ENCODE peak calls at places on chromosomes 3 and 15, in eight cellular contexts. One of them, this sample, is unnamed.

GRCh38 chr15:41825572-41826535 is 2.0 kb upstream of the JMJD7 start:
- DNase-seq in HCEC 1CT: no peak
- DNase-seq in WTC11: no peak
- DNase-seq in AG04450: no peak
- DNase-seq in KBM-7: no peak
- DNase-seq in substantia nigra: no peak
- DNase-seq in activated T-helper 1 cell treated with anti-CD3 and anti-CD28 coated beads, Interleukin-2, amount 50 U/mL, for 16 hours: no peak
- DNase-seq in brain microvascular endothelial cell: no peak
- DNase-seq in this sample: no peak

GRCh38 chr15:61155741-61156700 is 73.1 kb downstream of the RORA start:
- DNase-seq in brain microvascular endothelial cell: peak
- DNase-seq in HCEC 1CT: peak
- DNase-seq in substantia nigra: no peak
- DNase-seq in WTC11: no peak
- DNase-seq in activated T-helper 1 cell treated with anti-CD3 and anti-CD28 coated beads, Interleukin-2, amount 50 U/mL, for 16 hours: no peak
- DNase-seq in AG04450: no peak
- DNase-seq in KBM-7: peak
- DNase-seq in this sample: peak

GRCh38 chr3:135869439-135870105 is 96.0 kb upstream of the PPP2R3A start:
- DNase-seq in AG04450: no peak
- DNase-seq in activated T-helper 1 cell treated with anti-CD3 and anti-CD28 coated beads, Interleukin-2, amount 50 U/mL, for 16 hours: no peak
- DNase-seq in HCEC 1CT: peak
- DNase-seq in KBM-7: no peak
- DNase-seq in substantia nigra: no peak
- DNase-seq in WTC11: no peak
- DNase-seq in brain microvascular endothelial cell: peak
- DNase-seq in this sample: no peak

GRCh38 chr3:14525685-14526631 is 14.2 kb downstream of the GRIP2 start:
- DNase-seq in brain microvascular endothelial cell: peak
- DNase-seq in substantia nigra: no peak
- DNase-seq in KBM-7: no peak
- DNase-seq in AG04450: no peak
- DNase-seq in HCEC 1CT: no peak
- DNase-seq in WTC11: no peak
- DNase-seq in activated T-helper 1 cell treated with anti-CD3 and anti-CD28 coated beads, Interleukin-2, amount 50 U/mL, for 16 hours: no peak
- DNase-seq in this sample: peak

GRCh38 chr3:41101231-41101630 is 98.1 kb upstream of the CTNNB1 start:
- DNase-seq in AG04450: no peak
- DNase-seq in HCEC 1CT: no peak
- DNase-seq in KBM-7: no peak
- DNase-seq in WTC11: no peak
- DNase-seq in substantia nigra: no peak
- DNase-seq in activated T-helper 1 cell treated with anti-CD3 and anti-CD28 coated beads, Interleukin-2, amount 50 U/mL, for 16 hours: no peak
- DNase-seq in brain microvascular endothelial cell: no peak
- DNase-seq in this sample: no peak

GRCh38 chr3:64924961-64925360 is 237.2 kb upstream of the ADAMTS9 start:
- DNase-seq in WTC11: no peak
- DNase-seq in activated T-helper 1 cell treated with anti-CD3 and anti-CD28 coated beads, Interleukin-2, amount 50 U/mL, for 16 hours: no peak
- DNase-seq in HCEC 1CT: no peak
- DNase-seq in AG04450: no peak
- DNase-seq in brain microvascular endothelial cell: no peak
- DNase-seq in substantia nigra: no peak
- DNase-seq in KBM-7: no peak
- DNase-seq in this sample: no peak

GRCh38 chr3:43288366-43288765 is 2.0 kb downstream of the SNRK start:
- DNase-seq in AG04450: no peak
- DNase-seq in WTC11: no peak
- DNase-seq in substantia nigra: no peak
- DNase-seq in KBM-7: peak
- DNase-seq in activated T-helper 1 cell treated with anti-CD3 and anti-CD28 coated beads, Interleukin-2, amount 50 U/mL, for 16 hours: no peak
- DNase-seq in brain microvascular endothelial cell: no peak
- DNase-seq in HCEC 1CT: peak
- DNase-seq in this sample: no peak

GRCh38 chr3:189214651-189215050 is 42.9 kb downstream of the TPRG1 start:
- DNase-seq in brain microvascular endothelial cell: no peak
- DNase-seq in substantia nigra: no peak
- DNase-seq in AG04450: no peak
- DNase-seq in KBM-7: no peak
- DNase-seq in HCEC 1CT: no peak
- DNase-seq in activated T-helper 1 cell treated with anti-CD3 and anti-CD28 coated beads, Interleukin-2, amount 50 U/mL, for 16 hours: no peak
- DNase-seq in WTC11: no peak
- DNase-seq in this sample: no peak

GRCh38 chr3:177929310-177929709 is 606.9 kb upstream of the KCNMB2 start:
- DNase-seq in KBM-7: no peak
- DNase-seq in brain microvascular endothelial cell: peak
- DNase-seq in activated T-helper 1 cell treated with anti-CD3 and anti-CD28 coated beads, Interleukin-2, amount 50 U/mL, for 16 hours: no peak
- DNase-seq in substantia nigra: no peak
- DNase-seq in AG04450: no peak
- DNase-seq in HCEC 1CT: peak
- DNase-seq in WTC11: no peak
- DNase-seq in this sample: no peak

GRCh38 chr15:99744142-99744541 is 10.9 kb upstream of the LYSMD4 start:
- DNase-seq in AG04450: no peak
- DNase-seq in WTC11: peak
- DNase-seq in KBM-7: no peak
- DNase-seq in substantia nigra: no peak
- DNase-seq in brain microvascular endothelial cell: no peak
- DNase-seq in HCEC 1CT: no peak
- DNase-seq in activated T-helper 1 cell treated with anti-CD3 and anti-CD28 coated beads, Interleukin-2, amount 50 U/mL, for 16 hours: no peak
- DNase-seq in this sample: no peak

GRCh38 chr3:52385157-52385556 is 59.7 kb downstream of the SEMA3G start:
- DNase-seq in activated T-helper 1 cell treated with anti-CD3 and anti-CD28 coated beads, Interleukin-2, amount 50 U/mL, for 16 hours: no peak
- DNase-seq in KBM-7: peak
- DNase-seq in substantia nigra: no peak
- DNase-seq in AG04450: no peak
- DNase-seq in brain microvascular endothelial cell: peak
- DNase-seq in WTC11: peak
- DNase-seq in HCEC 1CT: peak
- DNase-seq in this sample: no peak

GRCh38 chr3:196117809-196118208 is 35.9 kb upstream of the TFRC start:
- DNase-seq in AG04450: no peak
- DNase-seq in activated T-helper 1 cell treated with anti-CD3 and anti-CD28 coated beads, Interleukin-2, amount 50 U/mL, for 16 hours: no peak
- DNase-seq in substantia nigra: no peak
- DNase-seq in brain microvascular endothelial cell: no peak
- DNase-seq in KBM-7: peak
- DNase-seq in WTC11: no peak
- DNase-seq in HCEC 1CT: no peak
- DNase-seq in this sample: no peak

GRCh38 chr15:59232476-59232875 is 25.8 kb downstream of the LDHAL6B start:
- DNase-seq in substantia nigra: no peak
- DNase-seq in AG04450: peak
- DNase-seq in activated T-helper 1 cell treated with anti-CD3 and anti-CD28 coated beads, Interleukin-2, amount 50 U/mL, for 16 hours: no peak
- DNase-seq in HCEC 1CT: peak
- DNase-seq in WTC11: no peak
- DNase-seq in brain microvascular endothelial cell: peak
- DNase-seq in KBM-7: no peak
- DNase-seq in this sample: no peak

GRCh38 chr3:30428251-30428650 is 178.2 kb upstream of the TGFBR2 start:
- DNase-seq in KBM-7: no peak
- DNase-seq in activated T-helper 1 cell treated with anti-CD3 and anti-CD28 coated beads, Interleukin-2, amount 50 U/mL, for 16 hours: no peak
- DNase-seq in HCEC 1CT: peak
- DNase-seq in WTC11: no peak
- DNase-seq in AG04450: no peak
- DNase-seq in substantia nigra: no peak
- DNase-seq in brain microvascular endothelial cell: peak
- DNase-seq in this sample: no peak

GRCh38 chr3:128427175-128427857 is 39.4 kb downstream of the DNAJB8 start:
- DNase-seq in AG04450: no peak
- DNase-seq in substantia nigra: no peak
- DNase-seq in HCEC 1CT: no peak
- DNase-seq in KBM-7: no peak
- DNase-seq in WTC11: no peak
- DNase-seq in brain microvascular endothelial cell: no peak
- DNase-seq in activated T-helper 1 cell treated with anti-CD3 and anti-CD28 coated beads, Interleukin-2, amount 50 U/mL, for 16 hours: no peak
- DNase-seq in this sample: no peak

GRCh38 chr3:17810759-17811158 is 68.3 kb upstream of the TBC1D5 start:
- DNase-seq in KBM-7: peak
- DNase-seq in WTC11: no peak
- DNase-seq in substantia nigra: no peak
- DNase-seq in brain microvascular endothelial cell: no peak
- DNase-seq in HCEC 1CT: peak
- DNase-seq in activated T-helper 1 cell treated with anti-CD3 and anti-CD28 coated beads, Interleukin-2, amount 50 U/mL, for 16 hours: no peak
- DNase-seq in AG04450: no peak
- DNase-seq in this sample: no peak

GRCh38 chr3:117252651-117253050 is 543.1 kb downstream of the TUSC7 start:
- DNase-seq in substantia nigra: no peak
- DNase-seq in WTC11: no peak
- DNase-seq in KBM-7: no peak
- DNase-seq in brain microvascular endothelial cell: no peak
- DNase-seq in AG04450: no peak
- DNase-seq in activated T-helper 1 cell treated with anti-CD3 and anti-CD28 coated beads, Interleukin-2, amount 50 U/mL, for 16 hours: no peak
- DNase-seq in HCEC 1CT: no peak
- DNase-seq in this sample: no peak

GRCh38 chr3:64384561-64384960 is 159.3 kb upstream of the PRICKLE2 start:
- DNase-seq in KBM-7: no peak
- DNase-seq in substantia nigra: no peak
- DNase-seq in activated T-helper 1 cell treated with anti-CD3 and anti-CD28 coated beads, Interleukin-2, amount 50 U/mL, for 16 hours: no peak
- DNase-seq in WTC11: no peak
- DNase-seq in HCEC 1CT: no peak
- DNase-seq in AG04450: no peak
- DNase-seq in brain microvascular endothelial cell: no peak
- DNase-seq in this sample: no peak

GRCh38 chr3:78314327-78314726 is 1274.4 kb downstream of the ROBO2 start:
- DNase-seq in brain microvascular endothelial cell: no peak
- DNase-seq in WTC11: no peak
- DNase-seq in HCEC 1CT: no peak
- DNase-seq in KBM-7: no peak
- DNase-seq in substantia nigra: no peak
- DNase-seq in AG04450: no peak
- DNase-seq in activated T-helper 1 cell treated with anti-CD3 and anti-CD28 coated beads, Interleukin-2, amount 50 U/mL, for 16 hours: no peak
- DNase-seq in this sample: no peak

GRCh38 chr3:49476563-49476962 is 6.5 kb downstream of the DAG1 start:
- DNase-seq in substantia nigra: no peak
- DNase-seq in HCEC 1CT: peak
- DNase-seq in KBM-7: peak
- DNase-seq in activated T-helper 1 cell treated with anti-CD3 and anti-CD28 coated beads, Interleukin-2, amount 50 U/mL, for 16 hours: no peak
- DNase-seq in brain microvascular endothelial cell: no peak
- DNase-seq in AG04450: no peak
- DNase-seq in WTC11: no peak
- DNase-seq in this sample: no peak

GRCh38 chr3:22962244-22962643 is 240.9 kb upstream of the UBE2E2 start:
- DNase-seq in WTC11: no peak
- DNase-seq in activated T-helper 1 cell treated with anti-CD3 and anti-CD28 coated beads, Interleukin-2, amount 50 U/mL, for 16 hours: no peak
- DNase-seq in substantia nigra: no peak
- DNase-seq in AG04450: no peak
- DNase-seq in KBM-7: no peak
- DNase-seq in HCEC 1CT: no peak
- DNase-seq in brain microvascular endothelial cell: no peak
- DNase-seq in this sample: no peak

GRCh38 chr15:25242166-25242879 is 196.5 kb downstream of the UBE3A start:
- DNase-seq in substantia nigra: no peak
- DNase-seq in activated T-helper 1 cell treated with anti-CD3 and anti-CD28 coated beads, Interleukin-2, amount 50 U/mL, for 16 hours: no peak
- DNase-seq in HCEC 1CT: no peak
- DNase-seq in WTC11: peak
- DNase-seq in brain microvascular endothelial cell: no peak
- DNase-seq in KBM-7: no peak
- DNase-seq in AG04450: no peak
- DNase-seq in this sample: peak

GRCh38 chr15:69755571-69756310 is 303.1 kb downstream of the RPLP1 start:
- DNase-seq in activated T-helper 1 cell treated with anti-CD3 and anti-CD28 coated beads, Interleukin-2, amount 50 U/mL, for 16 hours: peak
- DNase-seq in AG04450: no peak
- DNase-seq in WTC11: no peak
- DNase-seq in substantia nigra: no peak
- DNase-seq in brain microvascular endothelial cell: no peak
- DNase-seq in HCEC 1CT: no peak
- DNase-seq in KBM-7: peak
- DNase-seq in this sample: no peak

GRCh38 chr3:188082040-188082439 is 71.9 kb upstream of the LPP start:
- DNase-seq in HCEC 1CT: peak
- DNase-seq in substantia nigra: no peak
- DNase-seq in activated T-helper 1 cell treated with anti-CD3 and anti-CD28 coated beads, Interleukin-2, amount 50 U/mL, for 16 hours: no peak
- DNase-seq in brain microvascular endothelial cell: peak
- DNase-seq in AG04450: no peak
- DNase-seq in KBM-7: no peak
- DNase-seq in WTC11: no peak
- DNase-seq in this sample: no peak

GRCh38 chr3:43268636-43269035 is 17.7 kb upstream of the SNRK start:
- DNase-seq in WTC11: no peak
- DNase-seq in brain microvascular endothelial cell: no peak
- DNase-seq in AG04450: no peak
- DNase-seq in activated T-helper 1 cell treated with anti-CD3 and anti-CD28 coated beads, Interleukin-2, amount 50 U/mL, for 16 hours: no peak
- DNase-seq in KBM-7: no peak
- DNase-seq in substantia nigra: no peak
- DNase-seq in HCEC 1CT: peak
- DNase-seq in this sample: no peak